ENCODE peak calls at places on chromosomes 7 and 10, in four cellular contexts. G is sigmoid colon, L is tibial artery, Z is bronchial epithelial cell. T is an unnamed sample.

GRCh38 chr7:140175221-140176218 is 1.3 kb downstream of the KDM7A start:
- DNase-seq in L (peak; percentile 97), G (peak; percentile 97), Z (peak; percentile 96), T (peak; percentile 96)

GRCh38 chr7:1669486-1669951 is 558 bp upstream of the ELFN1 start:
- DNase-seq in Z (no peak), G (peak; percentile 17), L (peak; percentile 3), T (no peak)

GRCh38 chr10:79400567-79401004 is 44.8 kb downstream of the ZCCHC24 start:
- DNase-seq in G (no peak), L (no peak), Z (peak; percentile 26), T (no peak)

GRCh38 chr10:13257621-13258150 is 23.5 kb upstream of the UCMA start:
- DNase-seq in Z (no peak), L (no peak), G (no peak), T (no peak)

GRCh38 chr10:122567056-122567660 is 6.6 kb downstream of the DMBT1 start:
- DNase-seq in Z (no peak), G (peak; percentile 47), L (no peak), T (peak; percentile 5)

GRCh38 chr7:93622036-93622714 is 47.7 kb upstream of the CALCR start:
- DNase-seq in G (no peak), L (no peak), Z (peak; percentile 47), T (peak; percentile 22)

GRCh38 chr10:70106958-70107791 is 25.4 kb downstream of the AIFM2 start:
- DNase-seq in G (no peak), Z (no peak), L (no peak), T (no peak)

GRCh38 chr10:59708816-59709471 is 706 bp downstream of the SLC16A9 start:
- DNase-seq in G (peak; percentile 58), L (no peak), Z (no peak), T (no peak)

GRCh38 chr10:108801775-108802516 is 1121.4 kb downstream of the XPNPEP1 start:
- DNase-seq in G (no peak), Z (peak; percentile 56), L (no peak), T (peak; percentile 71)

GRCh38 chr10:34710391-34710751 is 104.7 kb downstream of the PARD3 start:
- DNase-seq in G (peak; percentile 85), Z (peak; percentile 88), L (peak; percentile 57), T (peak; percentile 76)

GRCh38 chr10:100019824-100020160 is 10.0 kb upstream of the DNMBP start:
- DNase-seq in Z (no peak), L (no peak), G (no peak), T (no peak)

GRCh38 chr10:5563991-5564536 is 39.3 kb downstream of the CALML3 start:
- DNase-seq in G (peak; percentile 64), Z (peak; percentile 91), L (no peak), T (peak; percentile 63)

GRCh38 chr10:100759331-100759730 is 13.9 kb downstream of the PAX2 start:
- DNase-seq in L (no peak), Z (no peak), G (no peak), T (no peak)

GRCh38 chr7:94701555-94701973 is 45.6 kb upstream of the SGCE start:
- DNase-seq in L (no peak), G (no peak), Z (peak; percentile 35), T (peak; percentile 70)

GRCh38 chr10:132274986-132275385 is 32.8 kb downstream of the STK32C start:
- DNase-seq in G (no peak), L (no peak), Z (no peak), T (no peak)

GRCh38 chr10:98488669-98489430 is 42.1 kb upstream of the HPS1 start:
- DNase-seq in Z (peak; percentile 15), G (no peak), L (peak; percentile 56), T (no peak)

GRCh38 chr10:118832242-118832651 is 77.5 kb upstream of the CACUL1 start:
- DNase-seq in G (peak; percentile 74), Z (no peak), L (peak; percentile 66), T (peak; percentile 44)

GRCh38 chr10:90939125-90939524 is 18.2 kb upstream of the ANKRD1 start:
- DNase-seq in G (no peak), L (no peak), Z (no peak), T (no peak)

GRCh38 chr10:116974442-116975005 is 30.5 kb downstream of the SHTN1 start:
- DNase-seq in Z (peak; percentile 96), G (no peak), L (no peak), T (peak; percentile 72)

GRCh38 chr10:22343761-22344160 is 1.5 kb upstream of the SPAG6 start:
- DNase-seq in Z (no peak), G (no peak), L (no peak), T (no peak)

GRCh38 chr7:66204822-66205735 is at the start of gene TPST1:
- DNase-seq in L (peak; percentile 81), G (peak; percentile 95), Z (peak; percentile 63), T (peak; percentile 72)
- TF ChIP-seq CTCF in L (peak; percentile 61), G (peak; percentile 42), Z (peak; percentile 68), T (peak; percentile 48)

GRCh38 chr10:27514243-27514642 is 10.1 kb downstream of the RAB18 start:
- DNase-seq in G (no peak), L (no peak), Z (no peak), T (no peak)
- H3K4me3 ChIP-seq in G (no peak overlapping the region), L (no peak overlapping the region), Z (no peak overlapping the region), T (no peak overlapping the region)

GRCh38 chr7:98293746-98294145 is 12.3 kb downstream of the BRI3 start:
- DNase-seq in Z (no peak), L (no peak), G (no peak), T (no peak)

GRCh38 chr7:98289333-98289875 is 7.9 kb downstream of the BRI3 start:
- DNase-seq in L (no peak), G (no peak), Z (no peak), T (no peak)

GRCh38 chr7:98294326-98294725 is 12.8 kb downstream of the BRI3 start:
- DNase-seq in Z (no peak), G (no peak), L (no peak), T (no peak)

GRCh38 chr7:98293265-98293664 is 11.8 kb downstream of the BRI3 start:
- DNase-seq in Z (no peak), G (no peak), L (no peak), T (no peak)

DNA sequence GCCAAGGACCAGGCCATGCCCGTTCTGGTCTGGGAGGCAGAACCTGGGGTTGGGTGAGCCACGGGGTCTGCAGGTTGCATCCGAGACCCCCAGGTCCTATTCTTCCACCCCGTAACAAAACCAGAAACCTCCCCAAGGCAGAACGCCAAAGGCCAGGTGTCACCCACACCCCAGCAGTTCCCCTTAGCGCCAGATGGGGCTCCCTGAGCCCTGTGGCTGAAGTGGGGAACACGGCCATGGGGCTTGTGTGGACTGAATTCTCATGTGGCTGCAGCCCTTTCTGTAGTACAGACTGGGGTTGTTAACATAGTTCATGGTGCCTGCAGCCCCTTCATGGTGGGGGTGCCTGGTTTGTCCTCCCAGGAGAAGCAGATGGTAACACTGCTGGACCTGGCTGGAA is 10.2 kb downstream of the BRI3 start:
- DNase-seq in Z (no peak), L (no peak), G (no peak), T (no peak)
- TF ChIP-seq CTCF in Z (peak; percentile 32), L (no peak), G (no peak), T (peak; percentile 16)

GRCh38 chr10:124449170-124450009 is 445 bp downstream of the NKX1-2 start:
- DNase-seq in L (no peak), Z (peak; percentile 57), G (no peak), T (no peak)
- H3K4me3 ChIP-seq in L (peak overlapping the region; percentile 35), Z (peak overlapping the region; percentile 38), G (no peak overlapping the region), T (no peak overlapping the region)